ENCODE peak calls at places on chromosomes 16 and 17, in five cellular contexts. One of them, this sample, is unnamed.

GRCh38 chr17:14813649-14814048 is 451.5 kb downstream of the PMP22 start:
- DNase-seq in GM23248: no peak
- DNase-seq in esophagus squamous epithelium: no peak
- DNase-seq in stomach: no peak
- DNase-seq in fibroblast of lung: no peak
- DNase-seq in this sample: no peak

GRCh38 chr16:64621616-64622015 is 500.2 kb downstream of the CDH11 start:
- DNase-seq in GM23248: peak; percentile 61
- DNase-seq in esophagus squamous epithelium: no peak
- DNase-seq in stomach: no peak
- DNase-seq in fibroblast of lung: no peak
- DNase-seq in this sample: no peak

GRCh38 chr17:44628234-44629188 is 27.8 kb upstream of the MEIOC start:
- DNase-seq in GM23248: no peak
- DNase-seq in esophagus squamous epithelium: no peak
- DNase-seq in stomach: no peak
- DNase-seq in fibroblast of lung: peak; percentile 44
- DNase-seq in this sample: no peak

GRCh38 chr16:4200000-4200780 is 41.7 kb downstream of the SRL start:
- DNase-seq in GM23248: peak; percentile 80
- DNase-seq in esophagus squamous epithelium: no peak
- DNase-seq in stomach: peak; percentile 81
- DNase-seq in fibroblast of lung: peak; percentile 64
- DNase-seq in this sample: peak; percentile 80

GRCh38 chr17:2176484-2177175 is 121.7 kb downstream of the HIC1 start:
- DNase-seq in GM23248: no peak
- DNase-seq in esophagus squamous epithelium: no peak
- DNase-seq in stomach: no peak
- DNase-seq in fibroblast of lung: no peak
- DNase-seq in this sample: no peak

GRCh38 chr17:34763727-34764665 is 184.6 kb downstream of the TMEM132E start:
- DNase-seq in GM23248: peak; percentile 4
- DNase-seq in esophagus squamous epithelium: no peak
- DNase-seq in stomach: no peak
- DNase-seq in fibroblast of lung: no peak
- DNase-seq in this sample: no peak

GRCh38 chr16:20720251-20720650 is 21.4 kb downstream of the THUMPD1 start:
- DNase-seq in GM23248: no peak
- DNase-seq in esophagus squamous epithelium: no peak
- DNase-seq in stomach: no peak
- DNase-seq in fibroblast of lung: no peak
- DNase-seq in this sample: no peak

GRCh38 chr17:79075433-79075805 is 795 bp downstream of the ENGASE start:
- DNase-seq in GM23248: peak; percentile 56
- DNase-seq in esophagus squamous epithelium: no peak
- DNase-seq in stomach: no peak
- DNase-seq in fibroblast of lung: no peak
- DNase-seq in this sample: no peak

GRCh38 chr16:81405702-81406113 is 38.9 kb upstream of the CMIP start:
- DNase-seq in GM23248: peak; percentile 89
- DNase-seq in esophagus squamous epithelium: no peak
- DNase-seq in stomach: peak; percentile 44
- DNase-seq in fibroblast of lung: peak; percentile 67
- DNase-seq in this sample: no peak

GRCh38 chr16:57708168-57708567 is 13.6 kb downstream of the DRC7 start:
- DNase-seq in GM23248: no peak
- DNase-seq in esophagus squamous epithelium: no peak
- DNase-seq in stomach: no peak
- DNase-seq in fibroblast of lung: no peak
- DNase-seq in this sample: no peak

GRCh38 chr17:71910002-71910401 is 210.8 kb upstream of the SOX9 start:
- DNase-seq in GM23248: no peak
- DNase-seq in esophagus squamous epithelium: no peak
- DNase-seq in stomach: no peak
- DNase-seq in fibroblast of lung: no peak
- DNase-seq in this sample: no peak

GRCh38 chr16:2825899-2826298 is 4.2 kb upstream of the ZG16B start:
- DNase-seq in GM23248: no peak
- DNase-seq in esophagus squamous epithelium: no peak
- DNase-seq in stomach: no peak
- DNase-seq in fibroblast of lung: no peak
- DNase-seq in this sample: no peak

GRCh38 chr17:61200349-61200735 is 199.3 kb upstream of the TBX2 start:
- DNase-seq in GM23248: no peak
- DNase-seq in esophagus squamous epithelium: no peak
- DNase-seq in stomach: no peak
- DNase-seq in fibroblast of lung: peak; percentile 51
- DNase-seq in this sample: no peak

GRCh38 chr17:1119924-1120323 is 59.9 kb downstream of the ABR start:
- DNase-seq in GM23248: no peak
- DNase-seq in esophagus squamous epithelium: no peak
- DNase-seq in stomach: no peak
- DNase-seq in fibroblast of lung: no peak
- DNase-seq in this sample: no peak

GRCh38 chr16:10728035-10728462 is 15.6 kb upstream of the NUBP1 start:
- DNase-seq in GM23248: no peak
- DNase-seq in esophagus squamous epithelium: no peak
- DNase-seq in stomach: no peak
- DNase-seq in fibroblast of lung: no peak
- DNase-seq in this sample: no peak

GRCh38 chr17:50565559-50566350 is 5.2 kb downstream of the CACNA1G start:
- DNase-seq in GM23248: peak; percentile 42
- DNase-seq in esophagus squamous epithelium: no peak
- DNase-seq in stomach: no peak
- DNase-seq in fibroblast of lung: no peak
- DNase-seq in this sample: no peak

GRCh38 chr17:80832266-80832676 is 159.4 kb upstream of the CHMP6 start:
- DNase-seq in GM23248: peak; percentile 69
- DNase-seq in esophagus squamous epithelium: no peak
- DNase-seq in stomach: no peak
- DNase-seq in fibroblast of lung: peak; percentile 70
- DNase-seq in this sample: peak; percentile 63

GRCh38 chr16:8663192-8664089 is 11.0 kb upstream of the ABAT start:
- DNase-seq in GM23248: no peak
- DNase-seq in esophagus squamous epithelium: no peak
- DNase-seq in stomach: no peak
- DNase-seq in fibroblast of lung: no peak
- DNase-seq in this sample: no peak

GRCh38 chr17:50107790-50108414 is 12.8 kb downstream of the PDK2 start:
- DNase-seq in GM23248: peak; percentile 83
- DNase-seq in esophagus squamous epithelium: no peak
- DNase-seq in stomach: no peak
- DNase-seq in fibroblast of lung: peak; percentile 47
- DNase-seq in this sample: no peak

GRCh38 chr17:37844158-37844976 is 79.8 kb upstream of the TBC1D3K start:
- DNase-seq in GM23248: peak; percentile 71
- DNase-seq in esophagus squamous epithelium: no peak
- DNase-seq in stomach: peak; percentile 58
- DNase-seq in fibroblast of lung: peak; percentile 45
- DNase-seq in this sample: peak; percentile 38

GRCh38 chr17:36463916-36464764 is 22.3 kb upstream of the ZNHIT3 start:
- DNase-seq in GM23248: peak; percentile 95
- DNase-seq in esophagus squamous epithelium: no peak
- DNase-seq in stomach: peak; percentile 56
- DNase-seq in fibroblast of lung: peak; percentile 63
- DNase-seq in this sample: peak; percentile 83

GRCh38 chr17:6544770-6545169 is 11.6 kb downstream of the PITPNM3 start:
- DNase-seq in GM23248: no peak
- DNase-seq in esophagus squamous epithelium: no peak
- DNase-seq in stomach: no peak
- DNase-seq in fibroblast of lung: no peak
- DNase-seq in this sample: no peak

GRCh38 chr16:8694795-8695194 is 20.4 kb downstream of the ABAT start:
- DNase-seq in GM23248: no peak
- DNase-seq in esophagus squamous epithelium: no peak
- DNase-seq in stomach: no peak
- DNase-seq in fibroblast of lung: no peak
- DNase-seq in this sample: no peak

GRCh38 chr16:89596957-89597644 is 16.3 kb upstream of the DPEP1 start:
- DNase-seq in GM23248: no peak
- DNase-seq in esophagus squamous epithelium: no peak
- DNase-seq in stomach: no peak
- DNase-seq in fibroblast of lung: no peak
- DNase-seq in this sample: no peak

GRCh38 chr17:44844390-44844830 is 3.3 kb upstream of the HIGD1B start:
- DNase-seq in GM23248: no peak
- DNase-seq in esophagus squamous epithelium: no peak
- DNase-seq in stomach: no peak
- DNase-seq in fibroblast of lung: no peak
- DNase-seq in this sample: no peak

GRCh38 chr16:15970743-15971434 is 21.5 kb downstream of the ABCC1 start:
- DNase-seq in GM23248: no peak
- DNase-seq in esophagus squamous epithelium: no peak
- DNase-seq in stomach: no peak
- DNase-seq in fibroblast of lung: no peak
- DNase-seq in this sample: peak; percentile 91
- H3K9me3 ChIP-seq in GM23248: no peaks in the 10 kb centered on the region
- H3K9me3 ChIP-seq in esophagus squamous epithelium: peaks cover 7% of the 10 kb centered on the region
- H3K9me3 ChIP-seq in stomach: peaks cover 9% of the 10 kb centered on the region
- H3K9me3 ChIP-seq in fibroblast of lung: no peaks in the 10 kb centered on the region
- H3K9me3 ChIP-seq in this sample: peaks cover 7% of the 10 kb centered on the region

GRCh38 chr17:26782153-26782552 is 511.8 kb upstream of the WSB1 start:
- DNase-seq in GM23248: no peak
- DNase-seq in esophagus squamous epithelium: no peak
- DNase-seq in stomach: no peak
- DNase-seq in fibroblast of lung: no peak
- DNase-seq in this sample: no peak
- H3K9me3 ChIP-seq in GM23248: no peaks in the 10 kb centered on the region
- H3K9me3 ChIP-seq in esophagus squamous epithelium: peaks cover 26% of the 10 kb centered on the region
- H3K9me3 ChIP-seq in stomach: peaks cover 82% of the 10 kb centered on the region
- H3K9me3 ChIP-seq in fibroblast of lung: no peaks in the 10 kb centered on the region
- H3K9me3 ChIP-seq in this sample: peaks cover 4% of the 10 kb centered on the region

GRCh38 chr16:31920373-31920772 is 46.8 kb downstream of the ZNF267 start:
- DNase-seq in GM23248: no peak
- DNase-seq in esophagus squamous epithelium: no peak
- DNase-seq in stomach: no peak
- DNase-seq in fibroblast of lung: no peak
- DNase-seq in this sample: no peak
- H3K9me3 ChIP-seq in GM23248: peaks cover 23% of the 10 kb centered on the region
- H3K9me3 ChIP-seq in esophagus squamous epithelium: peaks cover 78% of the 10 kb centered on the region
- H3K9me3 ChIP-seq in stomach: peaks cover 100% of the 10 kb centered on the region
- H3K9me3 ChIP-seq in fibroblast of lung: peaks cover 3% of the 10 kb centered on the region
- H3K9me3 ChIP-seq in this sample: peaks cover 8% of the 10 kb centered on the region

GRCh38 chr16:35754391-35755369 is 2295.3 kb downstream of the TP53TG3F start:
- DNase-seq in GM23248: no peak
- DNase-seq in esophagus squamous epithelium: no peak
- DNase-seq in stomach: no peak
- DNase-seq in fibroblast of lung: no peak
- DNase-seq in this sample: no peak
- H3K9me3 ChIP-seq in GM23248: no peaks in the 10 kb centered on the region
- H3K9me3 ChIP-seq in esophagus squamous epithelium: peaks cover 3% of the 10 kb centered on the region
- H3K9me3 ChIP-seq in stomach: peaks cover 60% of the 10 kb centered on the region
- H3K9me3 ChIP-seq in fibroblast of lung: no peaks in the 10 kb centered on the region
- H3K9me3 ChIP-seq in this sample: no peaks in the 10 kb centered on the region

DNA sequence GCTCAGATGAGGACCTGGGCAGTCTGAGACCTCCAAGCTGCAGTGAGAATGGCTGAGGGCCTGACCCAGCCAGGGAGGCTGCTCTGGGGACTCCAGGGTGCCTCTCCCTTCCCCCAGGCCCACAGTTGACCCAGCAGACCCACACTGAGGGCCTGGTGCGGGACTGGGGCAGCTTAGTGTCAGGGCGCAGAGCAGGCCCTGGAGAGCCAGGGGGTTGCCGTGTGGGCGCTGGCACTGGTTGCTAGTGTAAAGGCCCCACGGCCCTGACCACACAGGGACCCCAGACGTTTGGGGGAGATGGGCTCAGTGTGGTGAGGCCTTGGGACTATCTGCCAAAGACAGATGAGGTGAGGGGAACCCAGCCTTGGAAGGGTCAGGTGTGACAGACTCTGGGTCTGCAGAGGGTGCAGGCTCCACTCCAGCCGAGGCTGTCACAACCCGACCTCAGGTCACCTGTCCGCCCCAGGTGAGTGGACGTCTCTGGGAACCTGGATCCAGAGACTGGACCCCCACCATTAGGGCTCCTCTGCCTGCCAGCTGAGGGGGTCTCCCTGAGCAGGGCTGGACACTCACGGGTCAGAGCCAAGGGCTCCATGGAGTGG is 50.8 kb upstream of the GNG13 start:
- DNase-seq in GM23248: no peak
- DNase-seq in esophagus squamous epithelium: no peak
- DNase-seq in stomach: no peak
- DNase-seq in fibroblast of lung: no peak
- DNase-seq in this sample: no peak
- H3K9me3 ChIP-seq in GM23248: no peaks in the 10 kb centered on the region
- H3K9me3 ChIP-seq in esophagus squamous epithelium: peaks cover 5% of the 10 kb centered on the region
- H3K9me3 ChIP-seq in stomach: peaks cover 4% of the 10 kb centered on the region
- H3K9me3 ChIP-seq in fibroblast of lung: no peaks in the 10 kb centered on the region
- H3K9me3 ChIP-seq in this sample: peaks cover 4% of the 10 kb centered on the region

DNA sequence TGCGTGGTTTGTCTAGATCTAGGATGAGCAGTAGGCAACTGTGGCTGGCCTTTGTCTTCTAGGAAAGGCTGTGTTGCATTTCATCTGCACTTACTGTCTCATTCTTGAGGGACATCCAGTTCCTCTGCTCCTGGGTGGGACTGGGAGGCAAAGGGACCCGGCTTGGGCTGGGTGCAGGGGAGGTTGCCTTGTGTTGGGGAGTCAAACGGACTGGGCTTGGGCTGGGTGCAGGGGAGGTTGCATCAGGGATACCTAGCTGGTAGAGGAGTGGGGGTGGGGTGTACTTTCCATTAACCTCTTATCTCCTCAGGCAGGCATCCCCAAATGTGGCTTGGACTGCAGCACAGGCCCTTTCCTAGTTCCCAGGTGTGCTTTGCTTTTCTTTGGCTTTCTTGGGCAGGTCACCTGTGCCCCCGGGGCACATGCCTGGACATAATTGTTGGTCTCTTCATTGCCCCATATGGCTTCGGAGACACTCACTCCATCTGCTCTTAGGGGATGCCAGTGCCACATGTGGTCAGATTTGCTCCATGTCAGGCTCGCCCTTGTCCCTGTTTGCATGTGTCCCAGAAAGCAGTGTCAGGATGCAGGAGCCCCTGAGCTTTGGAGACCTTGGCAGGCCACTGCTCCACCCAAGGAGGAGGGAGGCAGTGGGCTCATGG is 1682.9 kb downstream of the TP53TG3F start:
- DNase-seq in GM23248: no peak
- DNase-seq in esophagus squamous epithelium: no peak
- DNase-seq in stomach: no peak
- DNase-seq in fibroblast of lung: no peak
- DNase-seq in this sample: no peak
- H3K9me3 ChIP-seq in GM23248: no peaks in the 10 kb centered on the region
- H3K9me3 ChIP-seq in esophagus squamous epithelium: peaks cover 10% of the 10 kb centered on the region
- H3K9me3 ChIP-seq in stomach: peaks cover 80% of the 10 kb centered on the region
- H3K9me3 ChIP-seq in fibroblast of lung: no peaks in the 10 kb centered on the region
- H3K9me3 ChIP-seq in this sample: no peaks in the 10 kb centered on the region